ENCODE peak calls at places on chromosomes 16 and 17, in four cellular contexts. L is GM18507; S is MG63; J is CD8-positive, alpha-beta memory T cell. O is an unnamed sample.

GRCh38 chr17:6654816-6655731 is 3.5 kb downstream of the C17orf100 start:
- DNase-seq in L (no peak), S (no peak), J (no peak), O (no peak)

GRCh38 chr16:79651363-79651762 is 50.8 kb upstream of the MAF start:
- DNase-seq in S (peak; percentile 83), J (no peak), L (no peak), O (no peak)

GRCh38 chr17:55543709-55544108 is 32.5 kb upstream of the SMIM36 start:
- DNase-seq in J (no peak), S (no peak), L (no peak), O (no peak)

GRCh38 chr16:77290451-77291110 is 91.4 kb downstream of the SYCE1L start:
- DNase-seq in J (no peak), L (no peak), S (no peak), O (no peak)

GRCh38 chr16:57472665-57473060 is 10.2 kb downstream of the POLR2C start:
- DNase-seq in J (no peak), S (no peak), L (no peak), O (no peak)

GRCh38 chr16:28597692-28598261 is 927 bp upstream of the SULT1A2 start:
- DNase-seq in J (no peak), S (no peak), L (no peak), O (peak; percentile 36)

GRCh38 chr16:74487634-74488495 is 66.6 kb upstream of the CLEC18B start:
- DNase-seq in L (no peak), J (no peak), S (no peak), O (no peak)

GRCh38 chr17:46930083-46930482 is 7.1 kb downstream of the GOSR2 start:
- DNase-seq in S (no peak), L (no peak), J (no peak), O (no peak)

GRCh38 chr17:53629188-53629587 is 193.5 kb upstream of the KIF2B start:
- DNase-seq in S (no peak), L (no peak), J (no peak), O (no peak)